ENCODE peak calls at places on chromosome 20, in six cellular contexts. One of them, this sample, is unnamed.

GRCh38 chr20:57399587-57400261 is 8.5 kb downstream of the RBM38 start:
- DNase-seq in fibroblast of lung: no peak
- DNase-seq in breast epithelium: no peak
- DNase-seq in stomach: peak; percentile 53
- DNase-seq in brain microvascular endothelial cell: no peak
- DNase-seq in psoas muscle: peak; percentile 41
- DNase-seq in this sample: no peak

GRCh38 chr20:50592282-50593004 is 82.3 kb downstream of the PTPN1 start:
- DNase-seq in brain microvascular endothelial cell: no peak
- DNase-seq in psoas muscle: no peak
- DNase-seq in breast epithelium: no peak
- DNase-seq in stomach: peak; percentile 89
- DNase-seq in fibroblast of lung: no peak
- DNase-seq in this sample: peak; percentile 83

GRCh38 chr20:5491463-5491862 is 174.7 kb upstream of the PROKR2 start:
- DNase-seq in psoas muscle: no peak
- DNase-seq in fibroblast of lung: no peak
- DNase-seq in breast epithelium: no peak
- DNase-seq in brain microvascular endothelial cell: no peak
- DNase-seq in stomach: no peak
- DNase-seq in this sample: no peak

GRCh38 chr20:52859156-52859887 is 112.8 kb upstream of the TSHZ2 start:
- DNase-seq in breast epithelium: no peak
- DNase-seq in psoas muscle: peak; percentile 13
- DNase-seq in fibroblast of lung: peak; percentile 76
- DNase-seq in brain microvascular endothelial cell: no peak
- DNase-seq in stomach: peak; percentile 27
- DNase-seq in this sample: no peak

GRCh38 chr20:23331450-23331849 is 19.1 kb upstream of the NXT1 start:
- DNase-seq in breast epithelium: no peak
- DNase-seq in stomach: no peak
- DNase-seq in fibroblast of lung: no peak
- DNase-seq in psoas muscle: no peak
- DNase-seq in brain microvascular endothelial cell: no peak
- DNase-seq in this sample: no peak

GRCh38 chr20:2402271-2402980 is 21.7 kb downstream of the TGM6 start:
- DNase-seq in breast epithelium: no peak
- DNase-seq in psoas muscle: no peak
- DNase-seq in brain microvascular endothelial cell: peak; percentile 62
- DNase-seq in fibroblast of lung: peak; percentile 10
- DNase-seq in stomach: no peak
- DNase-seq in this sample: no peak

GRCh38 chr20:63102720-63103375 is 96.1 kb upstream of the BHLHE23 start:
- DNase-seq in breast epithelium: no peak
- DNase-seq in stomach: peak; percentile 29
- DNase-seq in psoas muscle: peak; percentile 38
- DNase-seq in brain microvascular endothelial cell: no peak
- DNase-seq in fibroblast of lung: peak; percentile 34
- DNase-seq in this sample: peak; percentile 76

GRCh38 chr20:41177636-41178035 is 40.3 kb downstream of the PLCG1 start:
- DNase-seq in psoas muscle: peak; percentile 65
- DNase-seq in stomach: peak; percentile 22
- DNase-seq in fibroblast of lung: peak; percentile 78
- DNase-seq in brain microvascular endothelial cell: peak; percentile 84
- DNase-seq in breast epithelium: peak; percentile 50
- DNase-seq in this sample: no peak

GRCh38 chr20:39041067-39041466 is 78.9 kb downstream of the DHX35 start:
- DNase-seq in breast epithelium: no peak
- DNase-seq in psoas muscle: no peak
- DNase-seq in fibroblast of lung: no peak
- DNase-seq in brain microvascular endothelial cell: no peak
- DNase-seq in stomach: no peak
- DNase-seq in this sample: no peak

GRCh38 chr20:50385733-50386640 is 124.2 kb upstream of the PTPN1 start:
- DNase-seq in brain microvascular endothelial cell: no peak
- DNase-seq in fibroblast of lung: peak; percentile 47
- DNase-seq in stomach: no peak
- DNase-seq in breast epithelium: no peak
- DNase-seq in psoas muscle: no peak
- DNase-seq in this sample: no peak

GRCh38 chr20:62804632-62805364 is at the start of gene OGFR:
- DNase-seq in stomach: peak; percentile 69
- DNase-seq in psoas muscle: peak; percentile 66
- DNase-seq in brain microvascular endothelial cell: no peak
- DNase-seq in fibroblast of lung: peak; percentile 50
- DNase-seq in breast epithelium: no peak
- DNase-seq in this sample: peak; percentile 75

GRCh38 chr20:4916991-4917881 is 84.1 kb downstream of the SLC23A2 start:
- DNase-seq in psoas muscle: no peak
- DNase-seq in fibroblast of lung: no peak
- DNase-seq in breast epithelium: no peak
- DNase-seq in stomach: peak; percentile 42
- DNase-seq in brain microvascular endothelial cell: peak; percentile 4
- DNase-seq in this sample: no peak

GRCh38 chr20:7851031-7851490 is 89.2 kb downstream of the HAO1 start:
- DNase-seq in breast epithelium: no peak
- DNase-seq in psoas muscle: no peak
- DNase-seq in stomach: no peak
- DNase-seq in brain microvascular endothelial cell: no peak
- DNase-seq in fibroblast of lung: peak; percentile 18
- DNase-seq in this sample: no peak

DNA sequence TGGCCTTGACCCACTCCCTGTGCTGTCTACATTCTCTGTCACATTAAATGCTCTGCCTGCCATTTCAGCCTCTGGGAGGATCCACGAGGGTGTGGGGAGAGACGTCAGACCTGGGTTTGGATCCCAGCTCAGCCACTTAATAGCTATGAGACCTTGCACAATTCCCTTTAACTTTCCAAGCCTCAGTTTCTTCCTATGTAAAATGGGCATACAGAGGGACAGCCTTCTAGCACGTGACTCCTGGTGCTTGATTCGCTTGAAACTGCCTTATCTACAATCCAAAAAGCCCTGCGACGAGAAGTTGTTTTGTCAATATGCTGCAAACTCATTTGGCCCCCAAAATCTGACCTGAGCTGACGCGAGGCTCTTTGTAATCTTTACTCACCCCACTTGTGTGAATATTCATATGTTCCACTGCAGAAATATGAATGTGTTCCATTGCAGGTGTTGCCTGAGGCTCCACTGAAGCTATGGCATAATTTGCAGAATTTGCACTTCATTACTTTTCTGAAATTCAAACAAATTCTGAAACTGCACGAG is 40.1 kb downstream of the TOX2 start:
- DNase-seq in stomach: no peak
- DNase-seq in breast epithelium: no peak
- DNase-seq in fibroblast of lung: peak; percentile 77
- DNase-seq in brain microvascular endothelial cell: no peak
- DNase-seq in psoas muscle: no peak
- DNase-seq in this sample: no peak
- H3K27ac ChIP-seq in stomach: no peak overlapping the region
- H3K27ac ChIP-seq in breast epithelium: no peak overlapping the region
- H3K27ac ChIP-seq in fibroblast of lung: peak overlapping the region; percentile 90
- H3K27ac ChIP-seq in brain microvascular endothelial cell: peak overlapping the region; percentile 52
- H3K27ac ChIP-seq in psoas muscle: no peak overlapping the region
- H3K27ac ChIP-seq in this sample: peak overlapping the region; percentile 74

GRCh38 chr20:64146301-64146935 is 17.8 kb upstream of the MYT1 start:
- DNase-seq in psoas muscle: no peak
- DNase-seq in brain microvascular endothelial cell: no peak
- DNase-seq in stomach: no peak
- DNase-seq in fibroblast of lung: no peak
- DNase-seq in breast epithelium: no peak
- DNase-seq in this sample: no peak

GRCh38 chr20:64143018-64143801 is 21.0 kb upstream of the MYT1 start:
- DNase-seq in fibroblast of lung: no peak
- DNase-seq in psoas muscle: no peak
- DNase-seq in stomach: no peak
- DNase-seq in breast epithelium: peak; percentile 24
- DNase-seq in brain microvascular endothelial cell: no peak
- DNase-seq in this sample: peak; percentile 44

GRCh38 chr20:64144144-64144912 is 19.9 kb upstream of the MYT1 start:
- DNase-seq in brain microvascular endothelial cell: no peak
- DNase-seq in breast epithelium: no peak
- DNase-seq in fibroblast of lung: no peak
- DNase-seq in psoas muscle: no peak
- DNase-seq in stomach: no peak
- DNase-seq in this sample: no peak

GRCh38 chr20:64146936-64147451 is 17.3 kb upstream of the MYT1 start:
- DNase-seq in breast epithelium: no peak
- DNase-seq in psoas muscle: no peak
- DNase-seq in fibroblast of lung: no peak
- DNase-seq in brain microvascular endothelial cell: no peak
- DNase-seq in stomach: no peak
- DNase-seq in this sample: peak; percentile 39

GRCh38 chr20:64145458-64146300 is 18.6 kb upstream of the MYT1 start:
- DNase-seq in breast epithelium: peak; percentile 36
- DNase-seq in stomach: no peak
- DNase-seq in psoas muscle: no peak
- DNase-seq in brain microvascular endothelial cell: no peak
- DNase-seq in fibroblast of lung: no peak
- DNase-seq in this sample: peak; percentile 41
- TF ChIP-seq CTCF in breast epithelium: no peak
- TF ChIP-seq CTCF in stomach: no peak
- TF ChIP-seq CTCF in psoas muscle: no peak
- TF ChIP-seq CTCF in brain microvascular endothelial cell: peak; percentile 42
- TF ChIP-seq CTCF in fibroblast of lung: no peak
- TF ChIP-seq CTCF in this sample: no peak

DNA sequence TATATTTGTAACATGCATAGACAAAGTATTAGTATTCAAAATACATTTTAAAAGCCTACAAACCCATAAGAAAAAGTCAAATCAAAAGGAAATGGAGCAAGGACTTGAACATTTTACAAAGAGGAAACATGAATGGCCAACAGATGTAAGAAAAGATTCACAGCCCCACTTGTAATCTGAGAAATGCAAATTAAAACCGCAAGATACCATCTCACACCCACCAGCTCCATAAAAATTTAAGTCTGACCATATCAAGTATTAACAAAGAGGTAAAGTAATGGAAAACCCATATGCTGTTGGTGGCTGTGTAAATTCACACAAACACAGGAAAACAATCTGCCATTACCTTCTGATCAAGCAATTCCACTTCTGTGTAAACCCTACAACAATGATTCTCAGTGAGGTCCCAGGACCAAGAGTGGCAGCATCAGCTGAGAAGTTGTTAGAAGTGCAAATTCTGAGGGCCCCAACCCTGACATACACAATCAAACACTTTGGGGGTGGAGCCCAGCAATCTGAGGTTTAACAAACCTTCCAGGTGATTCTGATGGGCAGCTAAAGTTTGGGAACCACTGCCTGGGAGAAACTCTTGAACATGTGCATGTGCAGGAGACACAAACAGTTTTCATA is 30.9 kb downstream of the BCL2L1 start:
- DNase-seq in brain microvascular endothelial cell: no peak
- DNase-seq in breast epithelium: no peak
- DNase-seq in fibroblast of lung: no peak
- DNase-seq in psoas muscle: no peak
- DNase-seq in stomach: no peak
- DNase-seq in this sample: no peak
- H3K27ac ChIP-seq in brain microvascular endothelial cell: no peak overlapping the region
- H3K27ac ChIP-seq in breast epithelium: peak overlapping the region; percentile 52
- H3K27ac ChIP-seq in fibroblast of lung: no peak overlapping the region
- H3K27ac ChIP-seq in psoas muscle: peak overlapping the region; percentile 56
- H3K27ac ChIP-seq in stomach: no peak overlapping the region
- H3K27ac ChIP-seq in this sample: peak overlapping the region; percentile 34

GRCh38 chr20:19809487-19809886 is 51.4 kb downstream of the RIN2 start:
- DNase-seq in psoas muscle: no peak
- DNase-seq in breast epithelium: no peak
- DNase-seq in fibroblast of lung: no peak
- DNase-seq in brain microvascular endothelial cell: no peak
- DNase-seq in stomach: no peak
- DNase-seq in this sample: no peak

GRCh38 chr20:19808498-19808897 is 50.4 kb downstream of the RIN2 start:
- DNase-seq in breast epithelium: no peak
- DNase-seq in brain microvascular endothelial cell: no peak
- DNase-seq in psoas muscle: no peak
- DNase-seq in fibroblast of lung: no peak
- DNase-seq in stomach: no peak
- DNase-seq in this sample: no peak

GRCh38 chr20:19811231-19811630 is 53.2 kb downstream of the RIN2 start:
- DNase-seq in psoas muscle: no peak
- DNase-seq in breast epithelium: no peak
- DNase-seq in fibroblast of lung: no peak
- DNase-seq in stomach: no peak
- DNase-seq in brain microvascular endothelial cell: no peak
- DNase-seq in this sample: no peak

GRCh38 chr20:19807901-19808300 is 49.8 kb downstream of the RIN2 start:
- DNase-seq in breast epithelium: no peak
- DNase-seq in psoas muscle: no peak
- DNase-seq in fibroblast of lung: no peak
- DNase-seq in brain microvascular endothelial cell: no peak
- DNase-seq in stomach: no peak
- DNase-seq in this sample: no peak

DNA sequence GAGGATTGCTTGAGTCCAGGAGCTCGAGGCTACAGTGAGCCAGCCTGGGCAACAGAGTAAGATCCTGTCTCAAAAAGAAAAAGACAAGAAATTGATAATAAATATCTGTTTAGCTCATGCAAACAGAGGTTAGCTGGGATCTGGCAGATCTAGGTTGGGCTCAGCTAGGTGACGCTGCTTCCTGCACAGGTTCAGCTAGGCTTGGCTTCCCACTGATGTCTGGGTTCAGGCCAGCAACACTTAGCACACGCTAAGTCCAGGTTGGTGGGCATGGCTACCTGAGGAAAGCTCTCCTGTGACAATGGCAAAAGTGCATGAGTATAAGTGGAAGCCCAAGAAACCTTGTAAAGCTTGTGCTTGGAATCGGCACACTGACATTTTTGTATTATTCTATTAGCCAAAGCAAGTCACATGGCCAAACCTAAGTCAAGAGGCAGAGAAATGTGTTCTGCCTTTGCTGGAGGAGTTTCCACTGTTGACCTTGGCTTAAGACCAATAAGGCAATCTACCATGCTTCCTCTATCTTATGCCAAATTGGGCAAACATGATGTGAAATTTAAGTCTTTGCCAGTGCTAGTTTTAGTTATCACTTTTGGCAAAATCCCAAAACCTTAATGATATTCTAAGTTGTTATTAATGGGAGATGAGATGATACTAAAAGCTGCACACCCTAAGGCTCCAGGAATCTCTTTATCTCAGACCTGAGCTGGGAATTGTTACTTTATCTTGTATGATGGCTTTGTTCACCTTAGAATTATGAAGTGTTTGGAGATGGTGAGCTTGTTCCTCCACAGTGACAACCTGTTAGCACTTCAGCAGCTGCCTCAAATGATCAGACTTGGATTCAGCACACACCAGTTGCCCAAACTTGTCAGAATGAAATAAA is 49.0 kb downstream of the RIN2 start:
- DNase-seq in stomach: no peak
- DNase-seq in fibroblast of lung: peak; percentile 49
- DNase-seq in psoas muscle: no peak
- DNase-seq in brain microvascular endothelial cell: no peak
- DNase-seq in breast epithelium: no peak
- DNase-seq in this sample: no peak
- TF ChIP-seq CTCF in stomach: no peak
- TF ChIP-seq CTCF in fibroblast of lung: no peak
- TF ChIP-seq CTCF in psoas muscle: no peak
- TF ChIP-seq CTCF in brain microvascular endothelial cell: no peak
- TF ChIP-seq CTCF in breast epithelium: no peak
- TF ChIP-seq CTCF in this sample: no peak

This sample was measured in left lung.